ENCODE peak calls at places on chromosomes 2 and 18, in nine cellular contexts. H is suprapubic skin, X is GM12891, E is kidney epithelial cell, M is OCI-LY7, K is iris pigment epithelial cell, S is SK-N-MC, L is AG04450, N is cardiac fibroblast. V is an unnamed sample.

GRCh38 chr2:185738679-185739472 is at the start of gene FSIP2:
- DNase-seq in H (no peak), X (peak), E (peak), M (no peak), K (peak), S (no peak), L (no peak), N (peak), V (no peak)

GRCh38 chr18:50906843-50907242 is 27.9 kb downstream of the ME2 start:
- DNase-seq in H (no peak), X (no peak), E (no peak), M (no peak), K (no peak), S (no peak), L (no peak), N (no peak), V (no peak)

GRCh38 chr2:60472663-60473289 is 80.7 kb downstream of the BCL11A start:
- DNase-seq in H (no peak), X (no peak), E (no peak), M (no peak), K (no peak), S (no peak), L (no peak), N (no peak), V (no peak)

GRCh38 chr2:119734051-119734450 is 25.7 kb upstream of the PTPN4 start:
- DNase-seq in H (no peak), X (no peak), E (no peak), M (no peak), K (no peak), S (no peak), L (no peak), N (no peak), V (no peak)

GRCh38 chr2:207395535-207396251 is 134.1 kb upstream of the CREB1 start:
- DNase-seq in H (no peak), X (no peak), E (no peak), M (no peak), K (peak), S (no peak), L (no peak), N (no peak), V (no peak)

GRCh38 chr2:176935543-176936102 is 277.0 kb upstream of the HNRNPA3 start:
- DNase-seq in H (no peak), X (no peak), E (no peak), M (no peak), K (no peak), S (no peak), L (no peak), N (no peak), V (no peak)

GRCh38 chr2:219452361-219453317 is 18.0 kb downstream of the SPEG start:
- DNase-seq in H (no peak), X (no peak), E (peak), M (no peak), K (peak), S (no peak), L (peak), N (peak), V (peak)

GRCh38 chr18:27185025-27185763 is at the start of gene CHST9:
- DNase-seq in H (no peak), X (no peak), E (no peak), M (no peak), K (no peak), S (no peak), L (no peak), N (no peak), V (no peak)

GRCh38 chr2:235570256-235570655 is 76.4 kb downstream of the AGAP1 start:
- DNase-seq in H (no peak), X (no peak), E (no peak), M (no peak), K (peak), S (no peak), L (no peak), N (peak), V (no peak)

GRCh38 chr2:176753752-176754474 is 458.7 kb upstream of the HNRNPA3 start:
- DNase-seq in H (peak), X (no peak), E (no peak), M (peak), K (no peak), S (no peak), L (no peak), N (no peak), V (no peak)

GRCh38 chr2:84516234-84516986 is at the start of gene DNAH6:
- DNase-seq in H (peak), X (peak), E (peak), M (no peak), K (peak), S (peak), L (peak), N (peak), V (peak)

GRCh38 chr18:57834616-57835015 is 31.5 kb upstream of the ATP8B1 start:
- DNase-seq in H (no peak), X (no peak), E (no peak), M (no peak), K (no peak), S (peak), L (no peak), N (no peak), V (no peak)

GRCh38 chr2:69043736-69044400 is 30.9 kb downstream of the ANTXR1 start:
- DNase-seq in H (no peak), X (no peak), E (no peak), M (no peak), K (no peak), S (no peak), L (no peak), N (no peak), V (no peak)

GRCh38 chr2:144705328-144706245 is 185.7 kb upstream of the ZEB2 start:
- DNase-seq in H (no peak), X (no peak), E (no peak), M (no peak), K (peak), S (peak), L (no peak), N (peak), V (no peak)

GRCh38 chr2:114346658-114347057 is 95.8 kb upstream of the DPP10 start:
- DNase-seq in H (no peak), X (no peak), E (no peak), M (no peak), K (no peak), S (no peak), L (no peak), N (no peak), V (no peak)

GRCh38 chr18:50117876-50118275 is 77.1 kb downstream of the MYO5B start:
- DNase-seq in H (no peak), X (no peak), E (no peak), M (no peak), K (no peak), S (no peak), L (no peak), N (no peak), V (no peak)

GRCh38 chr2:241932895-241933174 is 63.3 kb downstream of the RTP5 start:
- DNase-seq in H (no peak), X (no peak), E (no peak), M (no peak), K (no peak), S (no peak), L (no peak), N (no peak), V (no peak)

GRCh38 chr2:222239945-222240675 is 58.7 kb downstream of the PAX3 start:
- DNase-seq in H (no peak), X (no peak), E (no peak), M (no peak), K (no peak), S (no peak), L (no peak), N (no peak), V (no peak)

V was measured in H54.